ENCODE peak calls at places on chromosomes 1 and 21, in four cellular contexts. J is GM12878, D is K562, I is HepG2. N is an unnamed sample.

GRCh38 chr1:241253491-241253890 is 103.5 kb downstream of the RGS7 start:
- DNase-seq in J (no peak), D (no peak), I (no peak), N (no peak)

GRCh38 chr1:227318003-227318851 is at the start of gene CDC42BPA:
- DNase-seq in I (peak), D (peak), J (no peak), N (peak)

GRCh38 chr1:116340506-116341240 is 32.4 kb upstream of the ATP1A1 start:
- DNase-seq in J (no peak), D (no peak), I (no peak), N (no peak)

GRCh38 chr21:43814215-43815106 is 25.1 kb downstream of the RRP1 start:
- DNase-seq in I (no peak), D (no peak), J (no peak), N (no peak)

GRCh38 chr21:25501996-25502665 is 105.2 kb downstream of the MRPL39 start:
- DNase-seq in J (peak), I (no peak), D (no peak), N (no peak)

GRCh38 chr1:213327318-213327667 is 276.3 kb downstream of the RPS6KC1 start:
- DNase-seq in J (no peak), D (no peak), I (no peak), N (no peak)

GRCh38 chr1:20284625-20285024 is 6.0 kb upstream of the VWA5B1 start:
- DNase-seq in D (no peak), I (no peak), J (no peak), N (no peak)

GRCh38 chr1:168698453-168698852 is 30.6 kb downstream of the DPT start:
- DNase-seq in J (no peak), D (no peak), I (no peak), N (no peak)

GRCh38 chr1:34858901-34859441 is 578 bp downstream of the SMIM12 start:
- DNase-seq in D (peak), J (no peak), I (no peak), N (peak)

GRCh38 chr1:36365310-36365895 is 20.3 kb downstream of the STK40 start:
- DNase-seq in D (no peak), J (no peak), I (no peak), N (no peak)

GRCh38 chr1:209652873-209653401 is 712 bp upstream of the LAMB3 start:
- DNase-seq in D (peak), J (no peak), I (peak), N (no peak)

GRCh38 chr1:230194525-230194924 is 127.5 kb downstream of the GALNT2 start:
- DNase-seq in D (no peak), J (no peak), I (no peak), N (no peak)

GRCh38 chr21:34351786-34352241 is 12.0 kb upstream of the KCNE2 start:
- DNase-seq in I (peak), D (peak), J (peak), N (peak)

GRCh38 chr1:241934843-241935242 is 22.7 kb upstream of the BECN2 start:
- DNase-seq in I (no peak), D (no peak), J (no peak), N (no peak)

GRCh38 chr1:12172042-12172851 is 5.5 kb downstream of the TNFRSF1B start:
- DNase-seq in J (no peak), D (no peak), I (no peak), N (no peak)

GRCh38 chr1:243712890-243713425 is 137.1 kb downstream of the AKT3 start:
- DNase-seq in I (no peak), D (no peak), J (no peak), N (no peak)

GRCh38 chr1:231903586-231904081 is 277.0 kb downstream of the DISC1 start:
- DNase-seq in I (no peak), D (no peak), J (no peak), N (no peak)

GRCh38 chr1:6491480-6491962 is at the start of gene PLEKHG5:
- DNase-seq in I (peak), D (no peak), J (no peak), N (no peak)

GRCh38 chr1:5892370-5892769 is 99.9 kb downstream of the NPHP4 start:
- DNase-seq in D (peak), I (no peak), J (no peak), N (no peak)

GRCh38 chr1:151130837-151131586 is 15.4 kb downstream of the SEMA6C start:
- DNase-seq in I (no peak), D (peak), J (peak), N (no peak)

GRCh38 chr1:33682371-33682770 is 181.5 kb upstream of the HMGB4 start:
- DNase-seq in I (no peak), D (no peak), J (no peak), N (no peak)

GRCh38 chr1:201715351-201715750 is 113.6 kb upstream of the IPO9 start:
- DNase-seq in D (no peak), I (no peak), J (no peak), N (no peak)

GRCh38 chr1:26110731-26111529 is 694 bp upstream of the PDIK1L start:
- DNase-seq in I (peak), J (no peak), D (peak), N (peak)

GRCh38 chr1:54309631-54310366 is 96.4 kb downstream of the SSBP3 start:
- DNase-seq in D (no peak), I (no peak), J (no peak), N (no peak)

GRCh38 chr1:1204998-1205768 is 1.2 kb downstream of the TNFRSF18 start:
- DNase-seq in I (no peak), J (no peak), D (no peak), N (no peak)

GRCh38 chr1:38138498-38139233 is 92.1 kb upstream of the POU3F1 start:
- DNase-seq in J (no peak), D (no peak), I (peak), N (no peak)

GRCh38 chr1:10387611-10388386 is 11.1 kb upstream of the PGD start:
- DNase-seq in D (no peak), I (no peak), J (peak), N (no peak)

GRCh38 chr1:216005916-216006315 is 417.3 kb downstream of the USH2A start:
- DNase-seq in J (peak), D (no peak), I (no peak), N (no peak)

GRCh38 chr1:22037520-22037919 is 15.0 kb upstream of the CDC42 start:
- DNase-seq in I (no peak), D (no peak), J (no peak), N (no peak)

GRCh38 chr1:165129568-165130164 is 226.8 kb downstream of the LMX1A start:
- DNase-seq in D (peak), J (no peak), I (peak), N (peak)

GRCh38 chr21:29332461-29333354 is 34.0 kb downstream of the BACH1 start:
- DNase-seq in I (no peak), D (no peak), J (no peak), N (no peak)

GRCh38 chr1:109214695-109215623 is 1.2 kb downstream of the SARS1 start:
- DNase-seq in J (peak), I (peak), D (peak), N (peak)

GRCh38 chr1:117633423-117633822 is 27.6 kb downstream of the TENT5C start:
- DNase-seq in J (no peak), D (no peak), I (no peak), N (no peak)

GRCh38 chr1:59012378-59012777 is 228.5 kb upstream of the JUN start:
- DNase-seq in J (no peak), I (no peak), D (no peak), N (no peak)

GRCh38 chr1:244971524-244972216 is 107.3 kb upstream of the HNRNPU start:
- DNase-seq in I (peak), J (no peak), D (no peak), N (no peak)

GRCh38 chr1:66342707-66343106 is 191.2 kb upstream of the SGIP1 start:
- DNase-seq in I (no peak), J (no peak), D (no peak), N (no peak)

GRCh38 chr1:239858058-239858457 is 233.6 kb upstream of the FMN2 start:
- DNase-seq in D (no peak), J (no peak), I (no peak), N (no peak)

DNA sequence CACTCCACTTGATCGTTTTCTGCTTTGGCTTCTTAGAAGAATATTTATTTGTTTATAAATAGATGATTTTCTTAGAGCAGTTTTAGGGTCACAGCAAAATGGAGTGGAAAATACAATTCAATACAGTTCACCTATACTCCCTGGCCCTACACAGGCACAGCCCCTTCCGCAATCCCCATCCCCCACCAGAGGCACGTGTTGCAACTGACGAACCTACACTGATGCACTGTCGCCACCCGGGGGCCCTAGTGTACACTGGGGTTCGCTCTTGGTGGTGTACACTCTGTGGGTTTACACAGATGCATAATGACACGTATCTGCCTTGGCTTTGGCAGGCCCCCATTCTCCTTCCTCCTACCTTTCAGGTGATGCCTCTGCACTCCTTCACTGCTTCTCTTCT is 8.0 kb downstream of the ECHDC2 start:
- DNase-seq in D (peak), I (peak), J (no peak), N (no peak)
- TF ChIP-seq FOXK2 in D (peak), I (no peak), J (no peak), N (no peak)

GRCh38 chr21:42381347-42381984 is 14.4 kb downstream of the TMPRSS3 start:
- DNase-seq in I (peak), D (no peak), J (no peak), N (peak)
- TF ChIP-seq FOXK2 in I (no peak), D (no peak), J (no peak), N (no peak)

GRCh38 chr1:153265457-153265856 is 6.0 kb downstream of the LORICRIN start:
- DNase-seq in I (no peak), D (no peak), J (no peak), N (no peak)

GRCh38 chr1:153260473-153260979 is 1.0 kb downstream of the LORICRIN start:
- DNase-seq in D (no peak), J (no peak), I (no peak), N (no peak)

GRCh38 chr1:153261793-153262371 is 2.4 kb downstream of the LORICRIN start:
- DNase-seq in I (no peak), D (no peak), J (no peak), N (no peak)

GRCh38 chr1:153260980-153261792 is 1.7 kb downstream of the LORICRIN start:
- DNase-seq in D (peak), I (no peak), J (no peak), N (peak)

DNA sequence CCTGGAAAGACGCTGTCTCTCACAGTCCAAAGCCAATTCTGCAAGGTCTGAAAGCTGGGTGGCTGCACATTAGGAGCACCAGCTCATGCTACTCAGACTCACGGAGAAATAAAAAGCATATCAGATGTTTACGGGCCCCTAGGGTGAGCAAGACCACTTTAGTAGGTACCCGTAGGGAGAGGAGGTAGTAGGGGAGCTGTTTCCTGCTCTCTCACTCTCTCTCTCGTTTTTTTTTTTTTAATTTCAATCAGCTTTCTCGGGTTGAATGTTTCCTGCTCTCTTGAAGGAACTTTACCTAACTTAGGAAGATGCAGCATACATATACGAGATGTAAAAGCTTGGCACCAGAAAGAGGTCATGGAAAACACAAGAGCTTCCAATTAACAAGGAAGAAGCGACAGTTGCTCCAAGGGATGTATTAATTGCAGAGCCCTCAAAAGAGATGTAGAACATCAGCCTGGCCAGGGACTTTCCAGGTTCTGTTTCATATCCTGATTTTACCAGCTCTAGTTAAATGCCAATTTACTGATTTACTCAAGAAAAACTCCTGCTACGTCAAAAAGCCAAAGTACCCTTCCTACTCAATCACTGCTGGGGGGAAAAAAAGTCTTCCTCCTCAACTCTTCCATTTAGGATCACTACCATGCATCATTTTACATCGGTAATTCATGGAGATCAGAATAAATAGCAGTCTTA is 3.1 kb downstream of the LORICRIN start:
- DNase-seq in D (no peak), I (no peak), J (peak), N (no peak)
- TF ChIP-seq FOXK2 in D (no peak), I (no peak), J (no peak), N (no peak)

GRCh38 chr1:187469836-187470235 is 641.1 kb downstream of the PLA2G4A start:
- DNase-seq in D (no peak), J (no peak), I (no peak), N (no peak)

GRCh38 chr1:187476671-187477070 is 647.9 kb downstream of the PLA2G4A start:
- DNase-seq in I (no peak), J (no peak), D (no peak), N (no peak)

GRCh38 chr1:187471555-187471954 is 642.8 kb downstream of the PLA2G4A start:
- DNase-seq in D (no peak), J (no peak), I (no peak), N (no peak)

GRCh38 chr1:187477103-187477502 is 648.4 kb downstream of the PLA2G4A start:
- DNase-seq in D (no peak), I (no peak), J (no peak), N (no peak)

DNA sequence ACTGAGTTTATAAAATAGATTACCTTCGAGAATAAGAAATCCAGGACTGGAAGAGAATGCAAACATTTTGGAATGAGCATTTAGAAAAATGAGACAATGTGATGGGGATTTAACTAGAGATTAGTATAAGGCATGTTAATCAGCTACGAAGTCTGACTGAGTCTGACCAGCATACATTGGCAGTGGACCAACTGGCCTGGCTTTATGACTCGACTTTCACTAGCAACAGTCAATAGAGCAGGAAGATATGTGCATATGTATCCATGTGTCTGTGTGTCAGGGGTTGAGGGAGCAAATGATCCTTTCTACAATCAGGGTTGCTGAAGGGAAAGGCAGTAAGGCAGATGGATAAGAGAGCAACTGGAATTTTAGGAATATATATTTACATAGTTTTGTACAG is 645.5 kb downstream of the PLA2G4A start:
- DNase-seq in I (no peak), J (no peak), D (no peak), N (no peak)
- TF ChIP-seq FOXK2 in I (no peak), J (no peak), D (no peak), N (no peak)

GRCh38 chr1:67855944-67856343 is 22.7 kb upstream of the GNG12 start:
- DNase-seq in D (no peak), I (no peak), J (no peak), N (no peak)
- TF ChIP-seq FOXK2 in D (no peak), I (no peak), J (no peak), N (no peak)